ENCODE peak calls at places on chromosomes 4 and X, in five cellular contexts. U is ovary, H is pancreas, Z is heart right ventricle, G is uterus. I is an unnamed sample.

GRCh38 chr4:12612866-12613265 is 871.3 kb downstream of the RAB28 start:
- DNase-seq in U (no peak), H (no peak), Z (no peak), G (no peak), I (no peak)

GRCh38 chrX:10859353-10859752 is 239.0 kb upstream of the MID1 start:
- DNase-seq in U (no peak), H (no peak), Z (no peak), G (no peak), I (no peak)

GRCh38 chr4:26490111-26490979 is at the start of gene CCKAR:
- DNase-seq in U (no peak), H (no peak), Z (no peak), G (no peak), I (no peak)

GRCh38 chr4:32519060-32519459 is 1798.9 kb downstream of the PCDH7 start:
- DNase-seq in U (no peak), H (no peak), Z (no peak), G (no peak), I (no peak)

GRCh38 chr4:57070461-57070860 is 39.7 kb downstream of the IGFBP7 start:
- DNase-seq in U (no peak), H (no peak), Z (no peak), G (no peak), I (no peak)

GRCh38 chr4:130395871-130396270 is 1299.9 kb downstream of the C4orf33 start:
- DNase-seq in U (no peak), H (no peak), Z (no peak), G (no peak), I (no peak)

GRCh38 chrX:133961046-133961445 is 24.3 kb downstream of the GPC3 start:
- DNase-seq in U (no peak), H (no peak), Z (no peak), G (no peak), I (no peak)

GRCh38 chr4:170139764-170140163 is 50.0 kb upstream of the AADAT start:
- DNase-seq in U (no peak), H (no peak), Z (no peak), G (no peak), I (no peak)

GRCh38 chrX:83771664-83772063 is 89.3 kb upstream of the CYLC1 start:
- DNase-seq in U (no peak), H (no peak), Z (no peak), G (no peak), I (no peak)

GRCh38 chr4:186953601-186954260 is 230.1 kb upstream of the FAT1 start:
- DNase-seq in U (no peak), H (no peak), Z (peak), G (no peak), I (no peak)

GRCh38 chr4:104015680-104016079 is 295.9 kb upstream of the TACR3 start:
- DNase-seq in U (no peak), H (no peak), Z (no peak), G (no peak), I (no peak)

GRCh38 chrX:122770581-122770980 is 413.5 kb upstream of the GRIA3 start:
- DNase-seq in U (no peak), H (no peak), Z (no peak), G (no peak), I (no peak)

GRCh38 chr4:154120690-154121089 is 331.8 kb upstream of the SFRP2 start:
- DNase-seq in U (no peak), H (no peak), Z (no peak), G (no peak), I (no peak)
- H3K27ac ChIP-seq in U (no peak), H (no peak), Z (no peak), G (no peak), I (no peak)

GRCh38 chrX:42976729-42977366 is 198.9 kb upstream of the PPP1R2C start:
- DNase-seq in U (no peak), H (no peak), Z (no peak), G (no peak), I (no peak)
- TF ChIP-seq CTCF in U (no peak), H (no peak), Z (no peak), G (no peak), I (no peak)

GRCh38 chr4:128468485-128468989 is 180.9 kb upstream of the PGRMC2 start:
- DNase-seq in U (no peak), H (no peak), Z (no peak), G (peak), I (no peak)
- H3K27ac ChIP-seq in U (peak), H (no peak), Z (peak), G (peak), I (no peak)

DNA sequence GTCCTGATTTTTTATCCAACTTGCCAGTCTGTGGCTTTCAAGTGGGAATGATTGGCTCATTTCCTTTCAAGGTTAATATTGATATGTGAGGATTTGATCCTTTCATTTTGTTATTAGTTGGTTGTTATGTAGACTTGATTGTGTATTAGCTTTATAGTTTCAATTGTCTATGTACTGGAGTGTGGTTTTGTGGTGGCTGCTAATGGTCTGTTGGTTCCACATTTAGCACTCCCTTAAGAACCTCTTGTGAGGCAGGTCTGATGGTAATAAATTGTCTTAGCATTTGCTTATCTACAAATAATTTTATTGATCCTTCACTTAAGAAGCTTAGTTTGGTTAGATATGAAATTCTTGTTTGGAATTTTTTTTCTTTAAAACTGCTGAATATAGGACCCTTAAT is 190.6 kb downstream of the CPXCR1 start:
- DNase-seq in U (no peak), H (no peak), Z (no peak), G (no peak), I (no peak)
- TF ChIP-seq CTCF in U (no peak), H (no peak), Z (no peak), G (no peak), I (no peak)

GRCh38 chr4:127523369-127523768 is 109.4 kb upstream of the INTU start:
- DNase-seq in U (no peak), H (no peak), Z (no peak), G (no peak), I (no peak)

GRCh38 chr4:127518022-127518421 is 114.7 kb upstream of the INTU start:
- DNase-seq in U (no peak), H (no peak), Z (no peak), G (no peak), I (no peak)

GRCh38 chr4:127525585-127525984 is 107.2 kb upstream of the INTU start:
- DNase-seq in U (no peak), H (no peak), Z (no peak), G (no peak), I (no peak)

DNA sequence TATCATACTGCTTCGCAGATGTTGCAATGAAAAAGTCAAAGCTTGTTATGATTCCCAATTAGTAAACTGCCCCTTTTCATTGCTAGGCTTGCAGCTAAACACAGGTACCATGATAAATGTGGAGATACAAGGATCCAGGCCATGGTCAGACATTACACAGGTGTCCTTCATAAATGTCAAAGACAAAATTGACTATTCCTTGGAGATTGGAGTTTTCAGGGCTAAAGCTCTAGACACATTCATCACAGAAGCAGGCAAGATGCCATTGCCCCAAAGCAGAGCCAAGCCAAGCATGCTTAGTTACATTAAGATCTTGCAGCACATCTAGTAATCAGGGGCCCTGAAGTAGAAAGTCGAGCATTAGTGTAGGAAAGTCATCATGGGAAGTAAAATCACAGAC is 111.3 kb upstream of the INTU start:
- DNase-seq in U (no peak), H (no peak), Z (peak), G (no peak), I (no peak)
- H3K27ac ChIP-seq in U (no peak), H (no peak), Z (no peak), G (no peak), I (no peak)

DNA sequence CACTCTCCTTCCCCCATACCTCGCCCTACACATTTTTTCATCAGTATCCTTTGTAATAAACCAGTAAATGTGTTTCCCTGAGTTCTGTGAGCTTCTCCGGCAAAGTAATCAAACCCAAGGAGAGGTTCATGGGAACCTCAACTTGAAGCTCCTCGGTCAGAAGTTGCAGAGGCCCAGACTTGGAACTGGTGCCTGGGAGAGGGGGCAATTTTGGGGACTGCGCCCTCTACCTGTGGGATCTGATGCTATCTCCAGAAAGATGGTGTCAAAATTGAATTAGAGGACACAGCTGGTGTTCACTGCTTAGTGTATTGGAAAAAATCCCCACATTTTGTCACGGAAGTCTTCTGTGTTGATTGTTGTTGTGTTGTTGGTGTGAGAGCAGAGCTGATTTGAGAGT is 70.6 kb downstream of the ATP11C start:
- DNase-seq in U (no peak), H (no peak), Z (no peak), G (no peak), I (no peak)
- TF ChIP-seq CTCF in U (no peak), H (no peak), Z (no peak), G (no peak), I (no peak)

DNA sequence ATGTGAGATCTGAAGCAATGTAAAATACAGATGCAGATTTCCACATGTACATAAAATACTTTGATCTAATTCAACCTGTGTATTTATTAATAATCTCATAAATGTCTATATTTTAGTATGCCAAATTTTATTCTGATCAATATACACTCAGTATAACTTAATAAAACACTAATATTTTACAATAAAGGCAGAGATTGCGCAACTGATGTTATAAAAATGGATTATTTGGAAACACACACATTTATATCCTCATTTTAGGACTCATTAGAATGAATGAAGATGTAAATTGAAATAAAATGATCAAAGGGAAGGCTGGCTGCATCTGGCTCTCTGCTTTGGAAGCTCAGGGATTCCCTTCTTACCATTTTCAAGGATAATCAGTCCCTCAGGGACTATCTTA is 900.9 kb upstream of the EPHA5 start:
- DNase-seq in U (no peak), H (no peak), Z (no peak), G (no peak), I (no peak)
- H3K27ac ChIP-seq in U (no peak), H (no peak), Z (no peak), G (no peak), I (no peak)

DNA sequence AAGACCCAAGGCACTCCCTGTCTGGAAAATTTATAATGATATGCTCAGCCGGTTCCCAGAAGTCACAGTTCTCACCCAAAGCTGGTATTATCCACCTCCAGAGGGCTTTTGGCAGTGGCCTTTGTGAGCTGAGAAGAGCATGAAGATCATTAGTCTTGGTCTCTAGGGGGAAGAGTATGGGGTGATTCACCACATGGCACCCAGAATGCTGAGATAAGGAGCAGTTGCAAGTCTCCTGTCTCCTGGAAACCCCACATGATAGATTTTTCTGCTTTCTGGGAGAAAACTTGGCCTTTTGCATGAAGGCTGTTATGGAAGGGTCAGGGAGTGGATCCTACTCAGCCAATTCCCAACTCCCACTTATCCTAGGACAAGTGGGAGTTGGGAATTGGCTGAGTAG is 75.3 kb upstream of the PRPS1 start:
- DNase-seq in U (no peak), H (no peak), Z (no peak), G (no peak), I (no peak)
- TF ChIP-seq CTCF in U (no peak), H (no peak), Z (no peak), G (no peak), I (no peak)

GRCh38 chrX:31320740-31321139 is 248.9 kb upstream of the FTHL17 start:
- DNase-seq in U (no peak), H (no peak), Z (no peak), G (no peak), I (no peak)

GRCh38 chrX:31319586-31319985 is 247.7 kb upstream of the FTHL17 start:
- DNase-seq in U (no peak), H (no peak), Z (no peak), G (no peak), I (no peak)

GRCh38 chrX:31318866-31319265 is 247.0 kb upstream of the FTHL17 start:
- DNase-seq in U (no peak), H (no peak), Z (no peak), G (no peak), I (no peak)

GRCh38 chrX:31316340-31316991 is 244.6 kb upstream of the FTHL17 start:
- DNase-seq in U (no peak), H (no peak), Z (no peak), G (no peak), I (no peak)

GRCh38 chrX:31314921-31315320 is 243.1 kb upstream of the FTHL17 start:
- DNase-seq in U (no peak), H (no peak), Z (no peak), G (no peak), I (no peak)
- H3K27ac ChIP-seq in U (no peak), H (no peak), Z (peak), G (peak), I (no peak)

GRCh38 chr4:139761461-139761860 is 95.8 kb downstream of the MGST2 start:
- DNase-seq in U (no peak), H (no peak), Z (no peak), G (no peak), I (no peak)
- TF ChIP-seq CTCF in U (no peak), H (no peak), Z (no peak), G (no peak), I (no peak)

I was measured in CD4-positive, alpha-beta T cell.